ENCODE peak calls at places on chromosomes 6 and 20, in seven cellular contexts. F, M, W, L, H, E and C are unnamed samples.
A peak's percentile ranks its signal among the peaks of the same experiment; 100 is the strongest.

GRCh38 chr6:6635869-6636268 is 47.3 kb downstream of the LY86 start:
- DNase-seq in F (no peak), M (no peak), W (no peak), L (no peak), H (no peak), E (no peak), C (no peak)

GRCh38 chr20:48645666-48646065 is 182.1 kb downstream of the PREX1 start:
- DNase-seq in F (no peak), M (no peak), W (no peak), L (no peak), H (no peak), E (no peak), C (no peak)

GRCh38 chr6:68238097-68238597 is 396.9 kb upstream of the ADGRB3 start:
- DNase-seq in F (no peak), M (no peak), W (no peak), L (no peak), H (no peak), E (no peak), C (no peak)

GRCh38 chr6:1200706-1201105 is 111.2 kb upstream of the FOXQ1 start:
- DNase-seq in F (no peak), M (no peak), W (no peak), L (peak; percentile 27), H (no peak), E (no peak), C (no peak)

GRCh38 chr6:85580878-85581267 is 12.8 kb downstream of the SNX14 start:
- DNase-seq in F (no peak), M (peak; percentile 40), W (no peak), L (no peak), H (no peak), E (no peak), C (no peak)

GRCh38 chr20:16125810-16126209 is 447.4 kb downstream of the KIF16B start:
- DNase-seq in F (no peak), M (no peak), W (no peak), L (no peak), H (no peak), E (no peak), C (no peak)

GRCh38 chr20:63186528-63187316 is 29.2 kb downstream of the YTHDF1 start:
- DNase-seq in F (no peak), M (no peak), W (no peak), L (peak; percentile 79), H (no peak), E (no peak), C (no peak)

GRCh38 chr6:51467231-51467952 is 620.0 kb downstream of the PKHD1 start:
- DNase-seq in F (no peak), M (no peak), W (no peak), L (no peak), H (no peak), E (no peak), C (no peak)

GRCh38 chr6:36028088-36028886 is 679 bp downstream of the MAPK14 start:
- DNase-seq in F (no peak), M (peak; percentile 59), W (peak; percentile 28), L (peak; percentile 32), H (no peak), E (no peak), C (no peak)

GRCh38 chr6:2579789-2580570 is 170.7 kb downstream of the MYLK4 start:
- DNase-seq in F (peak; percentile 57), M (no peak), W (no peak), L (no peak), H (no peak), E (no peak), C (no peak)

GRCh38 chr6:116954938-116955337 is 77.9 kb downstream of the RFX6 start:
- DNase-seq in F (no peak), M (peak; percentile 21), W (no peak), L (no peak), H (no peak), E (no peak), C (no peak)

GRCh38 chr6:11876934-11877433 is 98.4 kb upstream of the ADTRP start:
- DNase-seq in F (no peak), M (no peak), W (no peak), L (no peak), H (no peak), E (no peak), C (no peak)

GRCh38 chr20:24045621-24046020 is 57.0 kb upstream of the GGTLC1 start:
- DNase-seq in F (peak; percentile 31), M (no peak), W (no peak), L (no peak), H (no peak), E (no peak), C (no peak)

GRCh38 chr6:37673436-37673835 is 24.2 kb downstream of the MDGA1 start:
- DNase-seq in F (no peak), M (no peak), W (no peak), L (no peak), H (no peak), E (no peak), C (no peak)

GRCh38 chr20:47139934-47140333 is 216.6 kb downstream of the ZMYND8 start:
- DNase-seq in F (no peak), M (no peak), W (no peak), L (peak; percentile 39), H (no peak), E (no peak), C (no peak)

GRCh38 chr20:22523499-22524392 is 60.6 kb downstream of the FOXA2 start:
- DNase-seq in F (peak; percentile 88), M (peak; percentile 66), W (no peak), L (no peak), H (no peak), E (peak; percentile 69), C (no peak)

GRCh38 chr6:163341224-163341623 is 73.3 kb upstream of the QKI start:
- DNase-seq in F (no peak), M (no peak), W (no peak), L (no peak), H (no peak), E (no peak), C (no peak)

GRCh38 chr20:25867776-25868649 is 171.4 kb upstream of the ZNF337 start:
- DNase-seq in F (no peak), M (peak; percentile 74), W (peak; percentile 48), L (peak; percentile 68), H (no peak), E (peak; percentile 88), C (no peak)

GRCh38 chr20:18428490-18429173 is 38.2 kb downstream of the DZANK1 start:
- DNase-seq in F (no peak), M (peak; percentile 40), W (no peak), L (no peak), H (no peak), E (peak; percentile 68), C (no peak)

GRCh38 chr20:46057856-46058655 is 29.0 kb downstream of the SLC12A5 start:
- DNase-seq in F (peak; percentile 91), M (peak; percentile 21), W (no peak), L (no peak), H (no peak), E (peak; percentile 84), C (no peak)

GRCh38 chr20:51089272-51089671 is 66.4 kb upstream of the KCNG1 start:
- DNase-seq in F (no peak), M (no peak), W (no peak), L (no peak), H (no peak), E (no peak), C (no peak)

GRCh38 chr6:113629940-113630339 is 227.2 kb upstream of the MARCKS start:
- DNase-seq in F (no peak), M (no peak), W (no peak), L (no peak), H (no peak), E (no peak), C (no peak)

GRCh38 chr20:12023169-12023795 is 105.6 kb downstream of the BTBD3 start:
- DNase-seq in F (peak; percentile 34), M (no peak), W (no peak), L (no peak), H (no peak), E (no peak), C (no peak)

GRCh38 chr20:60695223-60695622 is 556.8 kb upstream of the CDH4 start:
- DNase-seq in F (no peak), M (no peak), W (no peak), L (no peak), H (no peak), E (no peak), C (no peak)

GRCh38 chr6:52543262-52543661 is 33.6 kb downstream of the TRAM2 start:
- DNase-seq in F (no peak), M (no peak), W (no peak), L (no peak), H (no peak), E (no peak), C (no peak)

GRCh38 chr6:43496370-43497128 is 13.6 kb downstream of the LRRC73 start:
- DNase-seq in F (no peak), M (no peak), W (no peak), L (peak; percentile 78), H (no peak), E (no peak), C (peak; percentile 70)

GRCh38 chr6:15668918-15669317 is 6.1 kb upstream of the DTNBP1 start:
- DNase-seq in F (no peak), M (no peak), W (no peak), L (no peak), H (no peak), E (no peak), C (no peak)

GRCh38 chr6:80742481-80742880 is 636.0 kb downstream of the BCKDHB start:
- DNase-seq in F (no peak), M (no peak), W (no peak), L (no peak), H (no peak), E (no peak), C (no peak)

GRCh38 chr6:35013701-35014100 is 124.6 kb downstream of the ANKS1A start:
- DNase-seq in F (no peak), M (no peak), W (no peak), L (no peak), H (no peak), E (no peak), C (no peak)

GRCh38 chr6:132780770-132781371 is 17.6 kb downstream of the SLC18B1 start:
- DNase-seq in F (no peak), M (no peak), W (no peak), L (no peak), H (no peak), E (no peak), C (no peak)
- TF ChIP-seq CTCF in F (no peak), M (peak; percentile 23), W (peak; percentile 23), L (peak; percentile 73), H (no peak), E (peak; percentile 48), C (no peak)

GRCh38 chr20:36504295-36504694 is 37.0 kb upstream of the MYL9 start:
- DNase-seq in F (no peak), M (no peak), W (no peak), L (no peak), H (no peak), E (no peak), C (no peak)
- TF ChIP-seq CTCF in F (no peak), M (no peak), W (no peak), L (no peak), H (no peak), E (peak; percentile 12), C (no peak)

DNA sequence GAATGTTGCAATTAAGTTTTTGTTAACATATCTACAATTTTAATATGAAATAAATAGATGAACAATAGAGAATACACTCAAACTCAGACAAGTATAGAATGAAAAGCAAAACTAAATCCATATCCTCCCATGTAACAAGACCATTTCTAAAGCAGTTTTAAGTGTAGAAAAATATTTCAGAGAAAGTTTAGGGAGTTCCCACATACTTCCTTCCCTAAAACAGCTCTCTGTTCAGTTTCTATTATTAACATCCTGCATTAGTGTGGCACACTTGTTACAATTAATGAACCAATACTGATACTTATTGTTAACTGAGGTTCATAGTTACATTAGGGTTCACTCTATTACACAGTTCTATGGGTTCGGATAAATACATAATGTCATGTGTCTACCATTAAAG is 38.4 kb downstream of the HLA-DRB5 start:
- DNase-seq in F (no peak), M (no peak), W (no peak), L (no peak), H (no peak), E (no peak), C (no peak)
- TF ChIP-seq CTCF in F (no peak), M (no peak), W (no peak), L (no peak), H (no peak), E (no peak), C (no peak)

GRCh38 chr20:37528442-37529213 is 952 bp upstream of the BLCAP start:
- DNase-seq in F (no peak), M (no peak), W (no peak), L (no peak), H (no peak), E (no peak), C (no peak)
- TF ChIP-seq CTCF in F (no peak), M (no peak), W (no peak), L (no peak), H (no peak), E (no peak), C (no peak)